ENCODE peak calls at places on chromosomes 4 and X, in eight cellular contexts. One of them, this sample, is unnamed.

GRCh38 chr4:156475322-156475721 is 496.3 kb downstream of the PDGFC start:
- DNase-seq in aorta: no peak
- DNase-seq in effector CD4-positive, alpha-beta T cell: no peak
- DNase-seq in SHP77: no peak
- DNase-seq in stimulated activated effector memory CD8-positive, alpha-beta T cell treated with anti-CD3 and anti-CD28 coated beads, Interleukin-12 subunit alpha, Interleukin-12 subunit beta, amount 100 ng/mL, for 72 hours: no peak
- DNase-seq in Ammon's horn: peak
- DNase-seq in ascending aorta: no peak
- DNase-seq in left cardiac atrium: no peak
- DNase-seq in this sample: no peak

GRCh38 chr4:16256343-16256742 is 30.1 kb upstream of the TAPT1 start:
- DNase-seq in effector CD4-positive, alpha-beta T cell: no peak
- DNase-seq in aorta: no peak
- DNase-seq in left cardiac atrium: no peak
- DNase-seq in Ammon's horn: no peak
- DNase-seq in ascending aorta: no peak
- DNase-seq in stimulated activated effector memory CD8-positive, alpha-beta T cell treated with anti-CD3 and anti-CD28 coated beads, Interleukin-12 subunit alpha, Interleukin-12 subunit beta, amount 100 ng/mL, for 72 hours: no peak
- DNase-seq in SHP77: no peak
- DNase-seq in this sample: no peak

GRCh38 chr4:122826596-122827257 is at the start of gene FGF2:
- DNase-seq in left cardiac atrium: peak
- DNase-seq in ascending aorta: peak
- DNase-seq in SHP77: no peak
- DNase-seq in aorta: peak
- DNase-seq in stimulated activated effector memory CD8-positive, alpha-beta T cell treated with anti-CD3 and anti-CD28 coated beads, Interleukin-12 subunit alpha, Interleukin-12 subunit beta, amount 100 ng/mL, for 72 hours: no peak
- DNase-seq in effector CD4-positive, alpha-beta T cell: no peak
- DNase-seq in Ammon's horn: peak
- DNase-seq in this sample: peak

GRCh38 chrX:638482-639131 is 8.0 kb downstream of the SHOX start:
- DNase-seq in stimulated activated effector memory CD8-positive, alpha-beta T cell treated with anti-CD3 and anti-CD28 coated beads, Interleukin-12 subunit alpha, Interleukin-12 subunit beta, amount 100 ng/mL, for 72 hours: no peak
- DNase-seq in Ammon's horn: no peak
- DNase-seq in ascending aorta: no peak
- DNase-seq in aorta: peak
- DNase-seq in SHP77: no peak
- DNase-seq in left cardiac atrium: no peak
- DNase-seq in effector CD4-positive, alpha-beta T cell: no peak
- DNase-seq in this sample: no peak

GRCh38 chr4:90960840-90961239 is 833.6 kb downstream of the CCSER1 start:
- DNase-seq in left cardiac atrium: no peak
- DNase-seq in SHP77: no peak
- DNase-seq in stimulated activated effector memory CD8-positive, alpha-beta T cell treated with anti-CD3 and anti-CD28 coated beads, Interleukin-12 subunit alpha, Interleukin-12 subunit beta, amount 100 ng/mL, for 72 hours: no peak
- DNase-seq in ascending aorta: no peak
- DNase-seq in effector CD4-positive, alpha-beta T cell: no peak
- DNase-seq in aorta: no peak
- DNase-seq in Ammon's horn: no peak
- DNase-seq in this sample: no peak

GRCh38 chr4:89657931-89658700 is 178.8 kb downstream of the SNCA start:
- DNase-seq in SHP77: no peak
- DNase-seq in left cardiac atrium: no peak
- DNase-seq in aorta: no peak
- DNase-seq in Ammon's horn: peak
- DNase-seq in effector CD4-positive, alpha-beta T cell: no peak
- DNase-seq in stimulated activated effector memory CD8-positive, alpha-beta T cell treated with anti-CD3 and anti-CD28 coated beads, Interleukin-12 subunit alpha, Interleukin-12 subunit beta, amount 100 ng/mL, for 72 hours: no peak
- DNase-seq in ascending aorta: no peak
- DNase-seq in this sample: no peak

GRCh38 chrX:67207912-67208311 is 335.9 kb upstream of the AR start:
- DNase-seq in Ammon's horn: no peak
- DNase-seq in ascending aorta: no peak
- DNase-seq in SHP77: no peak
- DNase-seq in left cardiac atrium: no peak
- DNase-seq in effector CD4-positive, alpha-beta T cell: no peak
- DNase-seq in stimulated activated effector memory CD8-positive, alpha-beta T cell treated with anti-CD3 and anti-CD28 coated beads, Interleukin-12 subunit alpha, Interleukin-12 subunit beta, amount 100 ng/mL, for 72 hours: no peak
- DNase-seq in aorta: no peak
- DNase-seq in this sample: no peak

GRCh38 chr4:168717852-168718251 is 221.0 kb downstream of the PALLD start:
- DNase-seq in SHP77: no peak
- DNase-seq in ascending aorta: no peak
- DNase-seq in Ammon's horn: no peak
- DNase-seq in left cardiac atrium: peak
- DNase-seq in aorta: no peak
- DNase-seq in stimulated activated effector memory CD8-positive, alpha-beta T cell treated with anti-CD3 and anti-CD28 coated beads, Interleukin-12 subunit alpha, Interleukin-12 subunit beta, amount 100 ng/mL, for 72 hours: no peak
- DNase-seq in effector CD4-positive, alpha-beta T cell: no peak
- DNase-seq in this sample: peak

GRCh38 chrX:1600406-1601050 is 9.1 kb downstream of the AKAP17A start:
- DNase-seq in stimulated activated effector memory CD8-positive, alpha-beta T cell treated with anti-CD3 and anti-CD28 coated beads, Interleukin-12 subunit alpha, Interleukin-12 subunit beta, amount 100 ng/mL, for 72 hours: no peak
- DNase-seq in ascending aorta: no peak
- DNase-seq in aorta: peak
- DNase-seq in left cardiac atrium: no peak
- DNase-seq in Ammon's horn: no peak
- DNase-seq in SHP77: no peak
- DNase-seq in effector CD4-positive, alpha-beta T cell: no peak
- DNase-seq in this sample: no peak

GRCh38 chr4:104966349-104967033 is 180.2 kb upstream of the TET2 start:
- DNase-seq in aorta: no peak
- DNase-seq in left cardiac atrium: no peak
- DNase-seq in SHP77: no peak
- DNase-seq in Ammon's horn: peak
- DNase-seq in ascending aorta: no peak
- DNase-seq in effector CD4-positive, alpha-beta T cell: no peak
- DNase-seq in stimulated activated effector memory CD8-positive, alpha-beta T cell treated with anti-CD3 and anti-CD28 coated beads, Interleukin-12 subunit alpha, Interleukin-12 subunit beta, amount 100 ng/mL, for 72 hours: no peak
- DNase-seq in this sample: no peak

GRCh38 chr4:1323635-1324442 is 23.2 kb upstream of the UVSSA start:
- DNase-seq in aorta: peak
- DNase-seq in stimulated activated effector memory CD8-positive, alpha-beta T cell treated with anti-CD3 and anti-CD28 coated beads, Interleukin-12 subunit alpha, Interleukin-12 subunit beta, amount 100 ng/mL, for 72 hours: no peak
- DNase-seq in left cardiac atrium: peak
- DNase-seq in Ammon's horn: no peak
- DNase-seq in ascending aorta: no peak
- DNase-seq in SHP77: no peak
- DNase-seq in effector CD4-positive, alpha-beta T cell: no peak
- DNase-seq in this sample: peak

GRCh38 chr4:100095729-100096595 is 94.3 kb downstream of the DDIT4L start:
- DNase-seq in ascending aorta: no peak
- DNase-seq in effector CD4-positive, alpha-beta T cell: peak
- DNase-seq in Ammon's horn: peak
- DNase-seq in stimulated activated effector memory CD8-positive, alpha-beta T cell treated with anti-CD3 and anti-CD28 coated beads, Interleukin-12 subunit alpha, Interleukin-12 subunit beta, amount 100 ng/mL, for 72 hours: peak
- DNase-seq in aorta: peak
- DNase-seq in SHP77: peak
- DNase-seq in left cardiac atrium: peak
- DNase-seq in this sample: peak

GRCh38 chrX:44459501-44459900 is 83.2 kb downstream of the FUNDC1 start:
- DNase-seq in left cardiac atrium: no peak
- DNase-seq in SHP77: no peak
- DNase-seq in effector CD4-positive, alpha-beta T cell: no peak
- DNase-seq in Ammon's horn: no peak
- DNase-seq in stimulated activated effector memory CD8-positive, alpha-beta T cell treated with anti-CD3 and anti-CD28 coated beads, Interleukin-12 subunit alpha, Interleukin-12 subunit beta, amount 100 ng/mL, for 72 hours: no peak
- DNase-seq in aorta: no peak
- DNase-seq in ascending aorta: no peak
- DNase-seq in this sample: no peak

GRCh38 chr4:92012899-92013867 is 290.6 kb upstream of the GRID2 start:
- DNase-seq in effector CD4-positive, alpha-beta T cell: no peak
- DNase-seq in Ammon's horn: no peak
- DNase-seq in aorta: no peak
- DNase-seq in left cardiac atrium: no peak
- DNase-seq in SHP77: no peak
- DNase-seq in ascending aorta: no peak
- DNase-seq in stimulated activated effector memory CD8-positive, alpha-beta T cell treated with anti-CD3 and anti-CD28 coated beads, Interleukin-12 subunit alpha, Interleukin-12 subunit beta, amount 100 ng/mL, for 72 hours: no peak
- DNase-seq in this sample: no peak

GRCh38 chrX:40100141-40100536 is 2.4 kb upstream of the BCOR start:
- DNase-seq in aorta: no peak
- DNase-seq in left cardiac atrium: no peak
- DNase-seq in ascending aorta: no peak
- DNase-seq in effector CD4-positive, alpha-beta T cell: no peak
- DNase-seq in stimulated activated effector memory CD8-positive, alpha-beta T cell treated with anti-CD3 and anti-CD28 coated beads, Interleukin-12 subunit alpha, Interleukin-12 subunit beta, amount 100 ng/mL, for 72 hours: no peak
- DNase-seq in SHP77: no peak
- DNase-seq in Ammon's horn: no peak
- DNase-seq in this sample: no peak

GRCh38 chr4:143251348-143251747 is 66.6 kb downstream of the USP38 start:
- DNase-seq in SHP77: no peak
- DNase-seq in stimulated activated effector memory CD8-positive, alpha-beta T cell treated with anti-CD3 and anti-CD28 coated beads, Interleukin-12 subunit alpha, Interleukin-12 subunit beta, amount 100 ng/mL, for 72 hours: no peak
- DNase-seq in Ammon's horn: no peak
- DNase-seq in aorta: no peak
- DNase-seq in left cardiac atrium: no peak
- DNase-seq in ascending aorta: no peak
- DNase-seq in effector CD4-positive, alpha-beta T cell: no peak
- DNase-seq in this sample: no peak

GRCh38 chr4:150248181-150248580 is 169.9 kb downstream of the DCLK2 start:
- DNase-seq in stimulated activated effector memory CD8-positive, alpha-beta T cell treated with anti-CD3 and anti-CD28 coated beads, Interleukin-12 subunit alpha, Interleukin-12 subunit beta, amount 100 ng/mL, for 72 hours: no peak
- DNase-seq in left cardiac atrium: no peak
- DNase-seq in ascending aorta: no peak
- DNase-seq in Ammon's horn: no peak
- DNase-seq in SHP77: no peak
- DNase-seq in effector CD4-positive, alpha-beta T cell: no peak
- DNase-seq in aorta: no peak
- DNase-seq in this sample: no peak

GRCh38 chrX:69088171-69088938 is 76.9 kb downstream of the PJA1 start:
- DNase-seq in Ammon's horn: no peak
- DNase-seq in aorta: no peak
- DNase-seq in effector CD4-positive, alpha-beta T cell: no peak
- DNase-seq in stimulated activated effector memory CD8-positive, alpha-beta T cell treated with anti-CD3 and anti-CD28 coated beads, Interleukin-12 subunit alpha, Interleukin-12 subunit beta, amount 100 ng/mL, for 72 hours: no peak
- DNase-seq in left cardiac atrium: no peak
- DNase-seq in SHP77: no peak
- DNase-seq in ascending aorta: no peak
- DNase-seq in this sample: no peak

GRCh38 chrX:150772150-150772970 is 79.2 kb downstream of the MTMR1 start:
- DNase-seq in effector CD4-positive, alpha-beta T cell: peak
- DNase-seq in ascending aorta: no peak
- DNase-seq in SHP77: peak
- DNase-seq in aorta: peak
- DNase-seq in stimulated activated effector memory CD8-positive, alpha-beta T cell treated with anti-CD3 and anti-CD28 coated beads, Interleukin-12 subunit alpha, Interleukin-12 subunit beta, amount 100 ng/mL, for 72 hours: peak
- DNase-seq in left cardiac atrium: peak
- DNase-seq in Ammon's horn: peak
- DNase-seq in this sample: peak

GRCh38 chrX:105190252-105190853 is 30.1 kb downstream of the TEX13A start:
- DNase-seq in aorta: no peak
- DNase-seq in ascending aorta: no peak
- DNase-seq in SHP77: peak
- DNase-seq in stimulated activated effector memory CD8-positive, alpha-beta T cell treated with anti-CD3 and anti-CD28 coated beads, Interleukin-12 subunit alpha, Interleukin-12 subunit beta, amount 100 ng/mL, for 72 hours: no peak
- DNase-seq in Ammon's horn: peak
- DNase-seq in left cardiac atrium: no peak
- DNase-seq in effector CD4-positive, alpha-beta T cell: no peak
- DNase-seq in this sample: no peak

GRCh38 chr4:188242041-188242440 is 102.8 kb downstream of the TRIML1 start:
- DNase-seq in Ammon's horn: no peak
- DNase-seq in stimulated activated effector memory CD8-positive, alpha-beta T cell treated with anti-CD3 and anti-CD28 coated beads, Interleukin-12 subunit alpha, Interleukin-12 subunit beta, amount 100 ng/mL, for 72 hours: no peak
- DNase-seq in aorta: no peak
- DNase-seq in SHP77: no peak
- DNase-seq in left cardiac atrium: no peak
- DNase-seq in ascending aorta: no peak
- DNase-seq in effector CD4-positive, alpha-beta T cell: no peak
- DNase-seq in this sample: no peak

GRCh38 chr4:41177016-41177415 is 37.3 kb downstream of the APBB2 start:
- DNase-seq in Ammon's horn: peak
- DNase-seq in left cardiac atrium: no peak
- DNase-seq in aorta: no peak
- DNase-seq in effector CD4-positive, alpha-beta T cell: no peak
- DNase-seq in SHP77: no peak
- DNase-seq in stimulated activated effector memory CD8-positive, alpha-beta T cell treated with anti-CD3 and anti-CD28 coated beads, Interleukin-12 subunit alpha, Interleukin-12 subunit beta, amount 100 ng/mL, for 72 hours: no peak
- DNase-seq in ascending aorta: no peak
- DNase-seq in this sample: no peak

GRCh38 chr4:183828125-183828524 is 77.0 kb upstream of the STOX2 start:
- DNase-seq in stimulated activated effector memory CD8-positive, alpha-beta T cell treated with anti-CD3 and anti-CD28 coated beads, Interleukin-12 subunit alpha, Interleukin-12 subunit beta, amount 100 ng/mL, for 72 hours: no peak
- DNase-seq in effector CD4-positive, alpha-beta T cell: no peak
- DNase-seq in left cardiac atrium: no peak
- DNase-seq in aorta: no peak
- DNase-seq in ascending aorta: no peak
- DNase-seq in Ammon's horn: peak
- DNase-seq in SHP77: no peak
- DNase-seq in this sample: no peak

GRCh38 chrX:18210470-18210869 is 10.2 kb downstream of the BEND2 start:
- DNase-seq in effector CD4-positive, alpha-beta T cell: no peak
- DNase-seq in left cardiac atrium: no peak
- DNase-seq in ascending aorta: no peak
- DNase-seq in SHP77: peak
- DNase-seq in stimulated activated effector memory CD8-positive, alpha-beta T cell treated with anti-CD3 and anti-CD28 coated beads, Interleukin-12 subunit alpha, Interleukin-12 subunit beta, amount 100 ng/mL, for 72 hours: no peak
- DNase-seq in Ammon's horn: peak
- DNase-seq in aorta: no peak
- DNase-seq in this sample: no peak

GRCh38 chr4:169268951-169269781 is 1.6 kb downstream of the SH3RF1 start:
- DNase-seq in SHP77: no peak
- DNase-seq in Ammon's horn: no peak
- DNase-seq in ascending aorta: no peak
- DNase-seq in stimulated activated effector memory CD8-positive, alpha-beta T cell treated with anti-CD3 and anti-CD28 coated beads, Interleukin-12 subunit alpha, Interleukin-12 subunit beta, amount 100 ng/mL, for 72 hours: no peak
- DNase-seq in effector CD4-positive, alpha-beta T cell: no peak
- DNase-seq in aorta: no peak
- DNase-seq in left cardiac atrium: peak
- DNase-seq in this sample: no peak

GRCh38 chrX:132218100-132218807 is 993 bp downstream of the RAP2C start:
- DNase-seq in left cardiac atrium: peak
- DNase-seq in Ammon's horn: peak
- DNase-seq in effector CD4-positive, alpha-beta T cell: peak
- DNase-seq in aorta: peak
- DNase-seq in stimulated activated effector memory CD8-positive, alpha-beta T cell treated with anti-CD3 and anti-CD28 coated beads, Interleukin-12 subunit alpha, Interleukin-12 subunit beta, amount 100 ng/mL, for 72 hours: peak
- DNase-seq in ascending aorta: peak
- DNase-seq in SHP77: peak
- DNase-seq in this sample: peak

GRCh38 chr4:164765096-164765495 is 11.2 kb downstream of the SMIM31 start:
- DNase-seq in effector CD4-positive, alpha-beta T cell: no peak
- DNase-seq in left cardiac atrium: no peak
- DNase-seq in SHP77: no peak
- DNase-seq in stimulated activated effector memory CD8-positive, alpha-beta T cell treated with anti-CD3 and anti-CD28 coated beads, Interleukin-12 subunit alpha, Interleukin-12 subunit beta, amount 100 ng/mL, for 72 hours: no peak
- DNase-seq in Ammon's horn: no peak
- DNase-seq in ascending aorta: no peak
- DNase-seq in aorta: no peak
- DNase-seq in this sample: no peak

GRCh38 chr4:76420901-76421581 is at the start of gene CCDC158:
- DNase-seq in ascending aorta: no peak
- DNase-seq in Ammon's horn: no peak
- DNase-seq in effector CD4-positive, alpha-beta T cell: no peak
- DNase-seq in aorta: peak
- DNase-seq in stimulated activated effector memory CD8-positive, alpha-beta T cell treated with anti-CD3 and anti-CD28 coated beads, Interleukin-12 subunit alpha, Interleukin-12 subunit beta, amount 100 ng/mL, for 72 hours: no peak
- DNase-seq in SHP77: no peak
- DNase-seq in left cardiac atrium: peak
- DNase-seq in this sample: peak

GRCh38 chrX:6363193-6363592 is 134.5 kb upstream of the NLGN4X start:
- DNase-seq in Ammon's horn: no peak
- DNase-seq in SHP77: no peak
- DNase-seq in effector CD4-positive, alpha-beta T cell: no peak
- DNase-seq in left cardiac atrium: no peak
- DNase-seq in aorta: no peak
- DNase-seq in stimulated activated effector memory CD8-positive, alpha-beta T cell treated with anti-CD3 and anti-CD28 coated beads, Interleukin-12 subunit alpha, Interleukin-12 subunit beta, amount 100 ng/mL, for 72 hours: no peak
- DNase-seq in ascending aorta: no peak
- DNase-seq in this sample: no peak

GRCh38 chrX:132957211-132958085 is 981 bp downstream of the HS6ST2 start:
- DNase-seq in left cardiac atrium: peak
- DNase-seq in ascending aorta: no peak
- DNase-seq in stimulated activated effector memory CD8-positive, alpha-beta T cell treated with anti-CD3 and anti-CD28 coated beads, Interleukin-12 subunit alpha, Interleukin-12 subunit beta, amount 100 ng/mL, for 72 hours: no peak
- DNase-seq in SHP77: no peak
- DNase-seq in effector CD4-positive, alpha-beta T cell: no peak
- DNase-seq in aorta: peak
- DNase-seq in Ammon's horn: no peak
- DNase-seq in this sample: no peak

GRCh38 chrX:154526901-154527675 is 11.1 kb upstream of the FAM3A start:
- DNase-seq in effector CD4-positive, alpha-beta T cell: peak
- DNase-seq in Ammon's horn: peak
- DNase-seq in left cardiac atrium: peak
- DNase-seq in stimulated activated effector memory CD8-positive, alpha-beta T cell treated with anti-CD3 and anti-CD28 coated beads, Interleukin-12 subunit alpha, Interleukin-12 subunit beta, amount 100 ng/mL, for 72 hours: no peak
- DNase-seq in SHP77: peak
- DNase-seq in aorta: peak
- DNase-seq in ascending aorta: no peak
- DNase-seq in this sample: peak

GRCh38 chrX:110172215-110172614 is 145.7 kb downstream of the AMMECR1 start:
- DNase-seq in aorta: no peak
- DNase-seq in effector CD4-positive, alpha-beta T cell: no peak
- DNase-seq in left cardiac atrium: no peak
- DNase-seq in SHP77: no peak
- DNase-seq in Ammon's horn: no peak
- DNase-seq in ascending aorta: no peak
- DNase-seq in stimulated activated effector memory CD8-positive, alpha-beta T cell treated with anti-CD3 and anti-CD28 coated beads, Interleukin-12 subunit alpha, Interleukin-12 subunit beta, amount 100 ng/mL, for 72 hours: no peak
- DNase-seq in this sample: no peak

GRCh38 chr4:15652191-15652590 is 3.0 kb downstream of the FBXL5 start:
- DNase-seq in aorta: no peak
- DNase-seq in left cardiac atrium: no peak
- DNase-seq in Ammon's horn: no peak
- DNase-seq in stimulated activated effector memory CD8-positive, alpha-beta T cell treated with anti-CD3 and anti-CD28 coated beads, Interleukin-12 subunit alpha, Interleukin-12 subunit beta, amount 100 ng/mL, for 72 hours: no peak
- DNase-seq in effector CD4-positive, alpha-beta T cell: no peak
- DNase-seq in ascending aorta: no peak
- DNase-seq in SHP77: no peak
- DNase-seq in this sample: no peak

GRCh38 chrX:134026732-134027311 is 41.4 kb upstream of the GPC3 start:
- DNase-seq in ascending aorta: no peak
- DNase-seq in effector CD4-positive, alpha-beta T cell: no peak
- DNase-seq in aorta: no peak
- DNase-seq in SHP77: no peak
- DNase-seq in stimulated activated effector memory CD8-positive, alpha-beta T cell treated with anti-CD3 and anti-CD28 coated beads, Interleukin-12 subunit alpha, Interleukin-12 subunit beta, amount 100 ng/mL, for 72 hours: no peak
- DNase-seq in Ammon's horn: peak
- DNase-seq in left cardiac atrium: no peak
- DNase-seq in this sample: no peak

This sample was measured in heart left ventricle.